ENCODE peak calls at places on chromosomes 3 and 15, in seven cellular contexts. I is PC-9, Q is DND-41, M is AG04449, B is cardiac fibroblast, D is H1, V is body of pancreas. T is an unnamed sample.

GRCh38 chr3:157100997-157101396 is 59.0 kb downstream of the CCNL1 start:
- DNase-seq in Q (no peak), M (no peak), D (no peak), V (no peak), I (no peak), B (no peak), T (no peak)

GRCh38 chr3:180059351-180059750 is 22.6 kb upstream of the PEX5L start:
- DNase-seq in B (no peak), M (peak; percentile 34), I (no peak), V (no peak), D (no peak), Q (no peak), T (no peak)

GRCh38 chr15:38490231-38490630 is 36.3 kb downstream of the FAM98B start:
- DNase-seq in V (no peak), D (no peak), I (no peak), Q (no peak), B (peak; percentile 50), M (peak; percentile 80), T (no peak)

GRCh38 chr3:168952551-168952950 is 711.0 kb downstream of the MECOM start:
- DNase-seq in V (no peak), D (no peak), M (no peak), I (no peak), Q (no peak), B (peak; percentile 67), T (no peak)

GRCh38 chr3:100023150-100023549 is 91.2 kb downstream of the FILIP1L start:
- DNase-seq in M (no peak), I (no peak), Q (no peak), D (no peak), V (no peak), B (peak; percentile 49), T (no peak)

GRCh38 chr15:83858820-83859505 is 205.0 kb downstream of the ADAMTSL3 start:
- DNase-seq in M (no peak), D (no peak), Q (no peak), V (no peak), I (no peak), B (no peak), T (no peak)

GRCh38 chr3:190108789-190109188 is 11.9 kb downstream of the P3H2 start:
- DNase-seq in D (no peak), M (no peak), Q (no peak), I (no peak), V (no peak), B (peak; percentile 50), T (no peak)

GRCh38 chr3:142726017-142726416 is 2.2 kb downstream of the TRPC1 start:
- DNase-seq in M (no peak), Q (no peak), I (no peak), B (no peak), V (no peak), D (no peak), T (no peak)

GRCh38 chr15:66139816-66140215 is 113.7 kb downstream of the MEGF11 start:
- DNase-seq in V (no peak), I (no peak), D (no peak), B (no peak), Q (no peak), M (no peak), T (no peak)

GRCh38 chr3:147007736-147008245 is 398.6 kb downstream of the ZIC4 start:
- DNase-seq in Q (no peak), V (no peak), D (no peak), B (peak; percentile 5), I (no peak), M (no peak), T (no peak)

GRCh38 chr3:129593595-129594339 is 12.7 kb downstream of the PLXND1 start:
- DNase-seq in B (peak; percentile 29), V (peak; percentile 61), D (no peak), Q (peak; percentile 95), I (no peak), M (no peak), T (no peak)

GRCh38 chr3:141807277-141808038 is 44.2 kb downstream of the GRK7 start:
- DNase-seq in M (no peak), V (no peak), Q (no peak), B (no peak), I (no peak), D (no peak), T (no peak)

GRCh38 chr15:96553006-96553405 is 222.5 kb downstream of the NR2F2 start:
- DNase-seq in I (no peak), D (no peak), B (peak; percentile 42), Q (no peak), M (no peak), V (no peak), T (no peak)

GRCh38 chr15:38226867-38227266 is 25.8 kb upstream of the SPRED1 start:
- DNase-seq in B (peak; percentile 93), D (no peak), V (peak; percentile 72), M (no peak), I (peak; percentile 32), Q (no peak), T (peak; percentile 65)

GRCh38 chr3:60434323-60434722 is 816.9 kb downstream of the FHIT start:
- DNase-seq in M (no peak), D (no peak), B (no peak), V (no peak), Q (no peak), I (no peak), T (no peak)

GRCh38 chr15:44035781-44036699 is 159.0 kb downstream of the FRMD5 start:
- DNase-seq in Q (no peak), M (no peak), V (no peak), I (no peak), B (peak; percentile 47), D (no peak), T (no peak)

GRCh38 chr3:141386611-141387110 is 18.4 kb downstream of the ZBTB38 start:
- DNase-seq in D (no peak), V (no peak), M (no peak), I (no peak), B (peak; percentile 69), Q (no peak), T (no peak)

GRCh38 chr3:62554264-62554799 is 181.0 kb upstream of the FEZF2 start:
- DNase-seq in Q (no peak), I (no peak), V (no peak), B (peak; percentile 30), D (no peak), M (no peak), T (peak; percentile 17)
- TF ChIP-seq CTCF in Q (peak; percentile 34), I (no peak), V (no peak), B (peak; percentile 42), D (peak; percentile 72), M (peak; percentile 20), T (no peak)

GRCh38 chr3:123876858-123877257 is 7.3 kb downstream of the MYLK start:
- DNase-seq in D (no peak), B (no peak), V (no peak), Q (no peak), M (no peak), I (no peak), T (no peak)
- TF ChIP-seq CTCF in D (peak; percentile 9), B (peak; percentile 7), V (peak; percentile 8), Q (peak; percentile 46), M (no peak), I (no peak), T (no peak)

DNA sequence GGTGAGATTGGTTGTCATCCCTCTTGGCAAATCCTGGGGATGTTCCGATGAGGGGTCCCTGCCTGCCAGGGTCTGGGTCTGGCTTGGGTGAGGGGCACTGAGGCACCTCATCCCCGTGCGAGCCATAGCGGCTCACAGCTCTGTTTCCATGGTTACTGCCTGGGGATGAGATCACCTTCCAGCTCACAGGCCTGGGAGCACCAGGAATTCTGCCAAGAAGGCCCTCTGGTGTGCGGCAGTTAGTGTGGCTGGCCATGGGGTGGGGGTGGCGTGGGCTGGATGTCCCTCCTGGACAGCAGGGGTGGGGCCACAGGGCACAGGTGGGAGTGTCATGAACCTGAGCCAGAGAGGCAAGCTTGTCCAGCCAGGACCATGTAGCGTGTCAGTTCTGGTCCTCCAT is 22.1 kb upstream of the PRR23E start:
- DNase-seq in I (peak; percentile 36), D (no peak), V (no peak), B (peak; percentile 59), M (no peak), Q (no peak), T (peak; percentile 43)
- TF ChIP-seq CTCF in I (no peak), D (no peak), V (no peak), B (no peak), M (no peak), Q (no peak), T (no peak)

DNA sequence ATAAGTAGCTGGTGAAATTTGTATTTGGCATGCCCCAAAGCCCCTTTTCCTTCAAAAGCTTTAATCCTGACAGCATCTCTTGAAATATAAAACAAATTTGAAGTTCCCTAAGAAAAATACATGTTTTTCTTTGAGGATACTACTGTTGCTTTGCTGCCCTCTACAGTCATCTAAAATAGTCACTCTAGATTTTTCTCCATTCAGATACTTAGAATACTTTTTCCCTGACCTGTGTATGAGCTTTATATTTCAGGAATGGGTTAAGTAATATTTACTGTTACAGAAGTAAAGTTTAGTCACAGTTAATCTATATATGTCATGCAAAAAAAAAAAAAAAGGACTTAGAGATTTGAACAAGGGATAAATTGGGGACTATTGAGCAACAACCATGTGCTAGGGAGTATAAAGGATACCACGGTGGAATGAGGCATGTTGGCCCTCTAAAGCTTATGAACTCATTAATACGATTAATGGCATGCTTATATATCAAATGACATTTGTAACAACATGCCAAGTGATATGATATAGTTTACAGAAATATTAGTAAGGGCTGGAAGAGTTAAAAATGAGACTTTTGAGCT is 8.8 kb downstream of the NECTIN3 start:
- DNase-seq in Q (no peak), M (no peak), B (peak; percentile 82), D (no peak), I (no peak), V (no peak), T (no peak)
- TF ChIP-seq CTCF in Q (peak; percentile 68), M (peak; percentile 35), B (peak; percentile 50), D (no peak), I (peak; percentile 78), V (peak; percentile 57), T (peak; percentile 49)